ENCODE peak calls at places on chromosomes 3 and 15, in ten cellular contexts. W is IMR-90, G is cardiac muscle cell, M is stomach, D is heart left ventricle, F is foreskin fibroblast, N is fibroblast of pulmonary artery, X is lower leg skin, I is Panc1, O is choroid plexus epithelial cell. T is an unnamed sample.

GRCh38 chr15:99475754-99476412 is 89.9 kb upstream of the MEF2A start:
- DNase-seq in F (no peak), G (no peak), I (no peak), D (no peak), M (no peak), N (no peak), O (no peak), X (no peak), W (no peak), T (no peak)

GRCh38 chr15:39504812-39505211 is 76.1 kb upstream of the THBS1 start:
- DNase-seq in I (no peak), X (no peak), G (peak; percentile 69), M (no peak), O (peak; percentile 81), W (peak; percentile 91), N (peak; percentile 57), F (peak; percentile 75), D (no peak), T (no peak)

GRCh38 chr3:177935008-177935407 is 601.2 kb upstream of the KCNMB2 start:
- DNase-seq in O (no peak), X (no peak), D (no peak), F (no peak), G (no peak), I (no peak), N (no peak), M (no peak), W (no peak), T (no peak)

GRCh38 chr3:195908439-195909293 is at the start of gene TNK2:
- DNase-seq in N (no peak), X (peak; percentile 90), W (no peak), I (no peak), F (peak; percentile 54), G (no peak), M (peak; percentile 47), O (no peak), D (no peak), T (peak; percentile 41)

GRCh38 chr3:99808163-99808794 is 9.4 kb upstream of the CMSS1 start:
- DNase-seq in X (no peak), D (no peak), M (peak; percentile 56), W (peak; percentile 84), F (peak; percentile 85), I (peak; percentile 61), O (peak; percentile 93), N (peak; percentile 90), G (peak; percentile 88), T (no peak)

GRCh38 chr15:58286541-58286940 is 145.2 kb upstream of the LIPC start:
- DNase-seq in M (no peak), G (no peak), O (no peak), I (no peak), F (no peak), N (no peak), X (no peak), W (no peak), D (no peak), T (no peak)

GRCh38 chr3:150743508-150743907 is 19.5 kb downstream of the SIAH2 start:
- DNase-seq in D (no peak), F (peak; percentile 51), N (peak; percentile 30), M (no peak), X (no peak), I (no peak), O (no peak), G (peak; percentile 20), W (peak; percentile 51), T (no peak)

GRCh38 chr3:88462241-88462640 is 312.5 kb downstream of the C3orf38 start:
- DNase-seq in I (no peak), X (no peak), W (no peak), O (peak; percentile 52), M (no peak), N (no peak), F (no peak), D (no peak), G (peak; percentile 0), T (no peak)

GRCh38 chr15:92053727-92054316 is 200.3 kb downstream of the SLCO3A1 start:
- DNase-seq in W (no peak), O (no peak), M (no peak), X (peak; percentile 74), G (no peak), I (no peak), F (no peak), D (no peak), N (no peak), T (no peak)
- TF ChIP-seq CTCF in W (no peak), O (peak; percentile 20), M (no peak), X (no peak), G (peak; percentile 43), I (peak; percentile 64), F (peak; percentile 9), D (no peak), N (peak; percentile 53), T (peak; percentile 39)

DNA sequence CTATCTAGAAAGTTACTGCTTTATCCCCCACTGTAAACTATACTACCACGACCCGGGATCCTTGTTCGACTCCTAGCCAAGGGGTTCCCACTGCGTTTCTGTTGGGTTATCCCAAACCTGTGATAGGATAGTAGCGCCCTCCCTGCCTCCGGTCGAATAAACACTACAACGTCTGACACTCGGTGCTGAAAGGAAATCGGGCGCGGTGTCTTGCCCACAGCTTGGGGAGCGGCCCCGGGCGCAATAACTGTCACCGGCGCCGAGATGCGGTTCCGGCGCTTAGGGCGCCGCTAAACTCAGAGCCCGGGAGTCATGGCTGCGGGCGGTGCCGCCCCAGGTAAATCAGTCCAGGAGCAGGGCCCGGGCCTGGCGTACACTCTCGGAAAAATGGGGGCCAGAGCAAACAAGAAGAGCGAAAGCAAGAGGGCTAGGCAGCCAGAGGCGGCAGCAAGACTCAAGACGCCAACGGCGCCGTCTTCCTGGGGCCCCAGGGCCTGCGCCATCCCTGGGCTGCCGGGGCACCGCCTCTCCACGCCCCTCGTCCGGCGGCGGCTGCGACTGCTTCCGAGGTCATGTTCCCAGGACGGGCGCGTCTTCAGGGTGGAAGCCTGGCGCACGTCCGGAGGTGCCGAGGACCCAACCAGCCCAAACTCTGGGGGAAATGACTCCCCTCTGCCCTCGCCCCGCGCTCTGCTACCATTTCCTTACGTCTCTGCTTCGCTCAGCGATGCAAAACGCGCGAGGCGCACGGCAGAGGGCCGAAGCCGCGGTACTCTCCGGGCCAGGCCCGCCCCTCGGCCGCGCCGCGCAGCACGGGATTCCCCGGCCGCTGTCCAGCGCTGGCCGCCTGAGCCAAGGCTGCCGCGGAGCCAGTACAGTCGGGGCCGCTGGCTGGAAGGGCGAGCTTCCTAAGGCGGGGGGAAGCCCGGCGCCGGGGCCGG is at the start of gene DUT:
- DNase-seq in N (peak; percentile 83), F (peak; percentile 94), D (peak; percentile 95), W (peak; percentile 74), I (no peak), G (peak; percentile 88), X (peak; percentile 97), O (peak; percentile 83), M (peak; percentile 84), T (peak; percentile 62)
- TF ChIP-seq CTCF in N (no peak), F (no peak), D (no peak), W (peak; percentile 16), I (no peak), G (no peak), X (no peak), O (peak; percentile 28), M (no peak), T (no peak)

GRCh38 chr15:38252481-38253311 is at the start of gene SPRED1:
- DNase-seq in F (peak; percentile 81), O (peak; percentile 72), D (peak; percentile 90), I (no peak), N (peak; percentile 55), G (peak; percentile 74), X (peak; percentile 95), M (peak; percentile 63), W (peak; percentile 48), T (no peak)
- TF ChIP-seq CTCF in F (no peak), O (no peak), D (no peak), I (no peak), N (no peak), G (no peak), X (no peak), M (no peak), W (no peak), T (no peak)

DNA sequence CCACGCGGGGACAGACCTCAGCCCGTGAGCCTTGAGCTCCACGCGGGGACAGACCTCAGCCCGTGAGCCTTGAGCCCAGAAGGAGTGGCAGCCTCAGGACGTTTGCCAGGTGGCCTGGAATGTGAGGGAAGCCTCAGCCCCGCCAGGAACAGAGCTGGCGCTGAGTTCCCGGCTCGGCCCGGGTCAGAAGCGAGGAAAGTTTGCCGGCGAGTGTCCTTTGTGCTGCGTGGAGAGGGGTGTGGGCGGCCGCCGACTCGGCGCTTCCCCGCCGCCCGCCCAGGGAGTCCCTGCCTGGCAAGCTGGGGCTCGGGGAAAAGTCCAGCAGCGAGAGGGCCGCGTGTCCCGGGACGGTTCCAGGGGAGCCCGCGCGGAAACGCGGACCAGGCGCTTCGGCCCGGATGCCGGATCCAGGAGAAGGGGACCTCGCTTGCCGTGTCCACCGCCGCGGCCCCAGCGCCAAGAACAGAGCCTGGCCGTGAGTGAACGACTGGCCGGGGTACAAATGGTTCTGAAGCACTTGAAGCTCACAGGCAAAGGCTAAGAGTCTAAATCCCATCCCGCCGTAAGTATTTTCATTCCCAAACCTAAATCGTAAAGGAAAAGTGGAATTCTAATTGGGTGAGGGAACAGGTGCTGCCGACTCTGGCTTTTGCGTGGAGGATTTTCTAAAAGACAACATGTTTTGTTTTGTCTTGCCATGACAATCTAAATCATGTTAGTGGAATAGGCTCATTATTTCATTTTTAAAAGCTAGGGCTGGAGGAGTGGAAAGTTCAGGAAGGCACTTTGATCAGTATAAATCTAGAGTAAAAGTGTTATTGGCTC is 1.7 kb downstream of the LRRN1 start:
- DNase-seq in X (peak; percentile 83), D (peak; percentile 68), G (no peak), O (no peak), W (no peak), N (no peak), F (no peak), M (peak; percentile 61), I (no peak), T (no peak)
- TF ChIP-seq CTCF in X (no peak), D (no peak), G (no peak), O (no peak), W (no peak), N (no peak), F (no peak), M (no peak), I (no peak), T (no peak)

DNA sequence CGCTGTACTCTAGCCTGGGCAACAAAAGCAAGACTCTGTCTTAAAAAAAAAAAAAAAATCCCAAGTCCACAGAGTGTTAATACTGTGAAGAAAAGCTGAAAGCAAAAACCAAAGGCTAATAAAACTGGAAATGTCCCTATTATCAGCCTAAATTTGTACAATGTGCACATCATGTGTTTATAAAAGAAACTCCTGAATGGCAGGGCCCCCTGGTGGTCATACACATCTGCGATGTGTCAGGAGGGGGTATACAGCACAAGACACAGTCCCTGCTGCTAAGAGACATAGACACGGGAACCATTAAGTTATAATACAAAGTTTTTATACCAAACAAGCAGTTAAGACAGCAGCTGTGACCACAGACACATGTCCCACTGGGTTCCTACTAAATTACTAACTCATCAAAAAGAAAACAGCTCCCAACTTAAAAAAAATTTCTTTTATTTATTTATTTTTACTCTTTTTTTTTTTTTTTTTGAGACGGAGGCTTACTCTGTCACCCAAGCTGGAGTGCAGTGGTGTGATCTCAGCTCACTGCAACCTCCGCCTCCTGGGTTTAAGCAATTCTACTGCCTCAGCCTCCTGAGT is 31.0 kb downstream of the IDH2 start:
- DNase-seq in O (peak; percentile 95), N (peak; percentile 90), M (peak; percentile 84), X (peak; percentile 94), I (peak; percentile 47), W (peak; percentile 87), F (peak; percentile 92), D (peak; percentile 85), G (peak; percentile 90), T (peak; percentile 87)
- TF ChIP-seq CTCF in O (peak; percentile 90), N (peak; percentile 88), M (no peak), X (no peak), I (peak; percentile 87), W (peak; percentile 87), F (peak; percentile 86), D (peak; percentile 76), G (peak; percentile 85), T (peak; percentile 85)